ENCODE peak calls at places on chromosomes 6 and 20, in four cellular contexts. O is H9, T is H1, S is trophoblast cell. V is an unnamed sample.

GRCh38 chr6:106411643-106412200 is 51.2 kb downstream of the CRYBG1 start:
- DNase-seq in O (peak; percentile 49), S (no peak), T (no peak), V (no peak)

GRCh38 chr6:156870926-156871539 is 93.9 kb downstream of the ARID1B start:
- DNase-seq in T (no peak), S (no peak), O (no peak), V (no peak)

GRCh38 chr20:46681032-46681854 is 8.0 kb downstream of the TP53RK start:
- DNase-seq in S (peak; percentile 94), T (peak; percentile 92), O (peak; percentile 75), V (peak; percentile 67)

GRCh38 chr6:148497256-148497655 is 154.6 kb downstream of the SASH1 start:
- DNase-seq in T (no peak), O (no peak), S (peak; percentile 41), V (no peak)

GRCh38 chr20:47317127-47317895 is 39.2 kb downstream of the ZMYND8 start:
- DNase-seq in S (peak; percentile 70), O (peak; percentile 85), T (no peak), V (no peak)

GRCh38 chr6:39791850-39792500 is at the start of gene DAAM2:
- DNase-seq in O (peak; percentile 49), T (peak; percentile 75), S (peak; percentile 59), V (peak; percentile 43)

GRCh38 chr20:31811796-31812728 is 7.1 kb upstream of the MYLK2 start:
- DNase-seq in T (no peak), O (no peak), S (peak; percentile 20), V (no peak)

GRCh38 chr6:16512585-16513109 is 248.6 kb downstream of the ATXN1 start:
- DNase-seq in T (no peak), O (no peak), S (no peak), V (no peak)

GRCh38 chr20:14234666-14235295 is 102.6 kb downstream of the FLRT3 start:
- DNase-seq in S (no peak), T (no peak), O (no peak), V (no peak)

GRCh38 chr20:61884571-61885389 is 180.9 kb downstream of the TAF4 start:
- DNase-seq in T (no peak), O (no peak), S (no peak), V (no peak)

GRCh38 chr20:62364911-62365736 is 2.0 kb downstream of the LAMA5 start:
- DNase-seq in O (peak; percentile 38), T (peak; percentile 45), S (peak; percentile 59), V (no peak)

GRCh38 chr6:3403244-3404154 is 53.4 kb downstream of the SLC22A23 start:
- DNase-seq in S (no peak), O (peak; percentile 43), T (no peak), V (no peak)

GRCh38 chr6:122696853-122697252 is 82.7 kb upstream of the FABP7 start:
- DNase-seq in S (no peak), O (no peak), T (no peak), V (no peak)

GRCh38 chr20:38145094-38146075 is 19.7 kb downstream of the TGM2 start:
- DNase-seq in O (no peak), S (no peak), T (no peak), V (no peak)

GRCh38 chr20:38141889-38142494 is 23.1 kb downstream of the TGM2 start:
- DNase-seq in S (no peak), T (no peak), O (no peak), V (no peak)

GRCh38 chr20:38143238-38143645 is 21.8 kb downstream of the TGM2 start:
- DNase-seq in S (peak; percentile 70), O (no peak), T (no peak), V (no peak)

GRCh38 chr20:38144608-38145093 is 20.4 kb downstream of the TGM2 start:
- DNase-seq in S (no peak), O (no peak), T (no peak), V (no peak)

DNA sequence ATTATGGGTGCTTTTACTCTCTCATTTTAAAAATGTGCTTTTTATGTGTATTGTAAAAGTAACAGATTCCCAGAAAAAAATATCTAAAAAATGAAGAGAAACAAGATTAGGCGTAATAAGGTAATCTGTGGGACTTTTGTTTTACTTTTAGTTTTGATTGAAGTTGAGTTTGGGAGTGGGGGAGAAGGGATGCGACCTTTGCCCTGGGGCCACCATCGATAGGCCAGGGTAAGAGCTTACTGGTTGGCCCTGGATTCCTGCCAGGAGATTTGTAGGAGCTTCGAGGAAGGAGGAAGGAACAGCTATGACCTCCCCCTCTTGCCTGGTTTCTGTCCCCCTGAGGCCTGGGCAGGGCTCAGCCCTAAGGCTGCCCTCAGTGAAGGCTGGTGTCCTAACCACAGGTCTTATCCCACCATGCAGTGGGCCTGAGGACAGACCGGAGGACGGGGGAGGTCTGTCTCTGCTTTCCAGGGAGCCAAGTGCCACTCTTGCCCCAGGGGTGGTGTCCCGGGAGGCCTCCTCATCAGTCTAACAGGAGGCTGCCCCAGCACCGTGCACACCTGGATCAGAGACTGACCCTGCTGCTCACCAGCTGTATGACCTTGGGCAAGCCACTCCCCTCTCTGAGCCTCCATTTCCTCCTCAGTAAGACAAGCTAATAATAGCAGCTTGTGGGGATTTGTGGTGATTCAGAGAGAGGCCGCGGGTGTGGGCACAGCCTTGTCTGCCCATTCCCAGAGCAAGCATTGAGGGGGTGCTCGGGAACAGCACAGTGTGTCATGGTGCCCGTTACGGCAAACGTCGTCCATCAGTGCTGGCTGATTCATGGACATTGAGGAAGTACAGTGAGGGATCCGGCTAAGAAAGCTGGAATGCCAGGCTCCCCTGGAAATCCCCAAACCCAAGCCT is 21.2 kb downstream of the TGM2 start:
- DNase-seq in T (no peak), O (no peak), S (peak; percentile 70), V (no peak)
- H2BK12ac ChIP-seq in T (peak overlapping the region; percentile 17), O (no peak overlapping the region), S (peak overlapping the region; percentile 30), V (peak overlapping the region; percentile 89)

GRCh38 chr20:63740070-63740500 is 509 bp downstream of the SLC2A4RG start:
- DNase-seq in O (peak; percentile 32), T (peak; percentile 57), S (peak; percentile 29), V (peak; percentile 59)
- H2BK12ac ChIP-seq in O (no peak overlapping the region), T (no peak overlapping the region), S (no peak overlapping the region), V (no peak overlapping the region)

GRCh38 chr20:63854069-63854765 is 7.1 kb upstream of the ABHD16B start:
- DNase-seq in O (no peak), S (no peak), T (peak; percentile 66), V (no peak)
- H2BK12ac ChIP-seq in O (no peak overlapping the region), S (peak overlapping the region; percentile 78), T (peak overlapping the region; percentile 50), V (peak overlapping the region; percentile 99)

GRCh38 chr20:38414769-38415450 is 20.2 kb downstream of the SNHG17 start:
- DNase-seq in O (peak; percentile 24), T (no peak), S (no peak), V (no peak)
- H2BK12ac ChIP-seq in O (no peak overlapping the region), T (no peak overlapping the region), S (no peak overlapping the region), V (no peak overlapping the region)

GRCh38 chr20:12928755-12929401 is 79.9 kb upstream of the SPTLC3 start:
- DNase-seq in S (no peak), T (no peak), O (no peak), V (no peak)
- H2BK12ac ChIP-seq in S (no peak overlapping the region), T (no peak overlapping the region), O (no peak overlapping the region), V (no peak overlapping the region)

GRCh38 chr6:32164295-32164694 is at the start of gene EGFL8:
- DNase-seq in S (no peak), T (no peak), O (no peak), V (no peak)
- H2BK12ac ChIP-seq in S (no peak within 1 kb of the TSS), T (no peak within 1 kb of the TSS), O (no peak within 1 kb of the TSS), V (no peak within 1 kb of the TSS)

DNA sequence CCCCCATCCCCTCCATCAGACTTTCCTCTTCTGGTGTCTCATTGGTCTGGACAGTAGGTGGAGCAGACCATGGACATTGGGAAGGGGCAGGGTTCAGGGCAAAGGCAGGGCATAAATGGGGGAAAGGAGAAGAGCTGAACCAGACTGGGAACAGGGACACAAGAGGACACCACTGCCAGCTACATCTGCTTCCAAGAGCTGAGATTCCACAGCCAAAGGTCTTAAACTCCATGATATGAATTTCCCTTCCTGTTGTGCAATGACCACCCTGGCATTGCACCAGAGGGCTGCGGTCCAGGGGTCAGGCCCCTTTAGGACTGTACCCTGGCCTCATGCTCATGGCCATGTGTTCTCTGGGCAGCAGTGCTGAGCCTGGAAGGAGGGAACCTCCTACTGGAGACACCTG is 137.9 kb downstream of the MAFB start:
- DNase-seq in S (no peak), O (no peak), T (no peak), V (no peak)
- H2BK12ac ChIP-seq in S (no peak overlapping the region), O (no peak overlapping the region), T (no peak overlapping the region), V (no peak overlapping the region)

V was measured in neuronal stem cell.